ENCODE peak calls at places on chromosome 19, in eight cellular contexts. B is effector memory CD4-positive, alpha-beta T cell; N is right cardiac atrium; H is neural progenitor cell; L is naive thymus-derived CD4-positive, alpha-beta T cell; K is lower lobe of right lung; Y is CD8-positive, alpha-beta T cell; A is right lobe of liver. X is an unnamed sample.

GRCh38 chr19:46654621-46655152 is 6.3 kb downstream of the DACT3 start:
- DNase-seq in L (no peak), K (no peak), B (no peak), A (no peak), N (peak; percentile 86), H (peak; percentile 70), Y (no peak), X (no peak)

GRCh38 chr19:50478901-50479715 is 2.5 kb upstream of the GARIN5A start:
- DNase-seq in L (no peak), A (peak; percentile 48), N (peak; percentile 74), B (no peak), Y (no peak), H (peak; percentile 59), K (no peak), X (no peak)

GRCh38 chr19:22610121-22610520 is 24.0 kb upstream of the ZNF492 start:
- DNase-seq in N (no peak), H (no peak), B (no peak), L (no peak), K (no peak), Y (no peak), A (no peak), X (no peak)

GRCh38 chr19:494171-495046 is 1.9 kb upstream of the MADCAM1 start:
- DNase-seq in N (peak; percentile 68), B (no peak), A (no peak), Y (no peak), L (no peak), H (no peak), K (no peak), X (no peak)

GRCh38 chr19:54470276-54470887 is 2.7 kb downstream of the CDC42EP5 start:
- DNase-seq in H (no peak), Y (no peak), N (no peak), B (no peak), L (no peak), A (no peak), K (no peak), X (no peak)

GRCh38 chr19:17719730-17720486 is 628 bp downstream of the MAP1S start:
- DNase-seq in A (no peak), N (no peak), H (peak; percentile 37), L (no peak), K (peak; percentile 73), B (no peak), Y (no peak), X (peak; percentile 29)

GRCh38 chr19:42512130-42512636 is 16.1 kb downstream of the CEACAM1 start:
- DNase-seq in K (no peak), B (no peak), N (no peak), L (no peak), A (no peak), H (no peak), Y (no peak), X (no peak)

GRCh38 chr19:47071731-47072130 is 23.3 kb upstream of the TMEM160 start:
- DNase-seq in N (peak; percentile 51), K (no peak), B (no peak), L (no peak), A (no peak), Y (no peak), H (no peak), X (no peak)

GRCh38 chr19:51689751-51690358 is 3.3 kb upstream of the SPACA6 start:
- DNase-seq in N (peak; percentile 87), K (peak; percentile 55), Y (no peak), H (peak; percentile 77), B (no peak), A (peak; percentile 57), L (no peak), X (no peak)

GRCh38 chr19:45075215-45076028 is 856 bp downstream of the ZNF296 start:
- DNase-seq in L (no peak), A (peak; percentile 87), K (peak; percentile 95), Y (no peak), N (peak; percentile 90), H (peak; percentile 43), B (no peak), X (peak; percentile 31)

GRCh38 chr19:19154768-19155494 is 15.1 kb downstream of the MEF2B start:
- DNase-seq in H (no peak), L (no peak), B (no peak), A (no peak), N (no peak), Y (no peak), K (no peak), X (no peak)

GRCh38 chr19:11335449-11336146 is 3.9 kb downstream of the RAB3D start:
- DNase-seq in A (no peak), H (no peak), Y (no peak), B (no peak), L (no peak), K (no peak), N (peak; percentile 35), X (no peak)

GRCh38 chr19:37928527-37929286 is 21.7 kb downstream of the SIPA1L3 start:
- DNase-seq in K (no peak), N (no peak), L (no peak), B (no peak), A (peak; percentile 62), Y (no peak), H (no peak), X (no peak)

GRCh38 chr19:19602136-19602712 is 16.3 kb downstream of the PBX4 start:
- DNase-seq in B (peak; percentile 61), A (no peak), Y (no peak), N (no peak), L (peak; percentile 69), H (no peak), K (no peak), X (peak; percentile 82)

GRCh38 chr19:51607920-51608562 is 22.2 kb downstream of the SIGLEC5 start:
- DNase-seq in Y (peak; percentile 16), K (peak; percentile 90), B (no peak), L (peak; percentile 19), N (peak; percentile 88), A (peak; percentile 79), H (peak; percentile 82), X (no peak)

GRCh38 chr19:49916839-49917733 is 11.9 kb upstream of the ATF5 start:
- DNase-seq in B (no peak), K (no peak), L (no peak), Y (no peak), N (peak; percentile 44), H (peak; percentile 49), A (peak; percentile 75), X (no peak)

GRCh38 chr19:16293133-16294085 is 31.2 kb upstream of the KLF2 start:
- DNase-seq in L (no peak), N (peak; percentile 86), Y (no peak), K (no peak), A (no peak), B (no peak), H (no peak), X (no peak)

GRCh38 chr19:23415561-23416191 is 20.4 kb upstream of the ZNF91 start:
- DNase-seq in L (no peak), Y (no peak), N (peak; percentile 63), A (no peak), B (no peak), H (peak; percentile 94), K (no peak), X (no peak)

GRCh38 chr19:28555317-28555716 is 657.6 kb downstream of the UQCRFS1 start:
- DNase-seq in L (no peak), N (no peak), A (no peak), H (no peak), Y (no peak), K (no peak), B (no peak), X (no peak)

GRCh38 chr19:41362143-41362847 is 1.7 kb downstream of the B9D2 start:
- DNase-seq in N (no peak), K (no peak), Y (no peak), B (no peak), H (no peak), L (no peak), A (no peak), X (no peak)

GRCh38 chr19:35208121-35208520 is 20.4 kb downstream of the FAM187B start:
- DNase-seq in N (no peak), L (no peak), H (no peak), A (no peak), Y (no peak), K (no peak), B (no peak), X (no peak)
- H3K4me1 ChIP-seq in N (peaks cover 3% of the 10 kb centered on the region), L (peaks cover 70% of the 10 kb centered on the region), H (peaks cover 5% of the 10 kb centered on the region), A (no peaks in the 10 kb centered on the region), Y (peaks cover 84% of the 10 kb centered on the region), K (peaks cover 48% of the 10 kb centered on the region), B (peaks cover 51% of the 10 kb centered on the region), X (peaks cover 88% of the 10 kb centered on the region)

DNA sequence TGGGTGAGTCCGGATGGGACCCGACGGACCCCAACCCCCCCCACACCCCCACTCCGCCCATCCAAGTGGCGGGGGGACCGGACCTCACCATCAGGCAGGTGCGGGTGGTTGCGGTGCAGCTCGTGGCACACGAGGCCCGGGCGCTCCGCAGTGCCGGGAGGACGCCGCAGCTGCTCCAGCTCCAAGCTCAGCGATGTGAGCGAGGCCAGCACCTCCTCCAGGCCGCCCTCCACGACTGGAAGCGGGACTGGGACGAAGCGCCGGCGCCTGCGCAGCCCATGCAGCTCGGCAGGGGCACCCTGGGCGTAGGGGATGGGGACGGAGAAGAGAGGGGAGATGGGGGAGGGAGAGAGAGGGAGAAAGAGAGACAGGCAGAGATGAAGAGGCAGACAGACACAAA is 30.1 kb upstream of the OLFM2 start:
- DNase-seq in K (no peak), Y (no peak), N (no peak), L (no peak), B (no peak), A (no peak), H (peak; percentile 39), X (no peak)
- H3K4me3 ChIP-seq in K (no peak overlapping the region), Y (no peak overlapping the region), N (no peak overlapping the region), L (no peak overlapping the region), B (no peak overlapping the region), A (no peak overlapping the region), H (peak overlapping the region; percentile 21), X (no peak overlapping the region)

GRCh38 chr19:7182489-7182888 is 111.7 kb downstream of the INSR start:
- DNase-seq in N (no peak), Y (no peak), B (no peak), A (no peak), H (no peak), K (no peak), L (no peak), X (no peak)

GRCh38 chr19:7177926-7178325 is 108.4 kb downstream of the ZNF557 start:
- DNase-seq in Y (no peak), N (no peak), B (no peak), L (no peak), K (no peak), H (no peak), A (no peak), X (no peak)

GRCh38 chr19:7176792-7177191 is 107.3 kb downstream of the ZNF557 start:
- DNase-seq in Y (no peak), A (no peak), L (no peak), K (no peak), B (no peak), N (no peak), H (no peak), X (no peak)

DNA sequence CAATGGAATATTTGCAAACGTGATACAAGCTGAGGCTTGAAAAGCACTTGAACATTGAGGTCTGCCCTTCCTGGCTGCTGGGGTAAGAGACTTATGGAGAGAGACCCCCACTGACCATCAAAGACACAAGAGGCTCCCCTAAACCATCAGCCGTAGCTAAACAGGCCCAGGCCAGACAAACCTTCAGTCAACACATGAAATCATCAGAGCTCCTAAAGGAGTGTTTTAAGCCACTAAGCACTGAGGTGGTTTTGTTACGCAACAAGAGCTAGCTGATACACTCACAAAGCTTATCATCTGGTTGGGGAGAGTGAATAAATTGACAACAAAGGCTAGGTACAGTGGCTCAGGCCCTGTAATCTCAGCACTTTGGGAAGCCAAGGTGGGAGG is 110.4 kb downstream of the ZNF557 start:
- DNase-seq in A (no peak), B (no peak), H (no peak), N (no peak), L (no peak), Y (no peak), K (no peak), X (no peak)
- H3K27ac ChIP-seq in A (no peak overlapping the region), B (no peak overlapping the region), H (no peak overlapping the region), N (no peak overlapping the region), L (no peak overlapping the region), Y (no peak overlapping the region), K (no peak overlapping the region), X (no peak overlapping the region)

GRCh38 chr19:34580055-34580336 is 97.0 kb downstream of the SCGB2B2 start:
- DNase-seq in K (no peak), H (no peak), B (no peak), A (no peak), L (no peak), N (no peak), Y (no peak), X (no peak)
- H3K4me1 ChIP-seq in K (no peaks in the 10 kb centered on the region), H (no peaks in the 10 kb centered on the region), B (no peaks in the 10 kb centered on the region), A (no peaks in the 10 kb centered on the region), L (no peaks in the 10 kb centered on the region), N (no peaks in the 10 kb centered on the region), Y (no peaks in the 10 kb centered on the region), X (no peaks in the 10 kb centered on the region)